ENCODE peak calls at places on chromosomes 5 and 9, in ten cellular contexts. X is GM23248; S is T1000; C is NCI-H2081; N is right cardiac atrium; U is fibroblast of the aortic adventitia; E is activated CD4-positive, alpha-beta T cell treated with anti-CD3 and anti-CD28 coated beads for 24 hours; A is LoVo; B is NCI-H1092 treated with DMSO at 0.1 percent for 48 hours; F is stimulated activated CD8-positive, alpha-beta memory T cell treated with anti-CD3 and anti-CD28 coated beads, Interleukin-15, amount 100 ng/mL, for 48 hours. O is an unnamed sample.
A peak's percentile ranks its signal among the peaks of the same experiment; 100 is the strongest.

GRCh38 chr5:106876665-106877194 is 794.0 kb downstream of the EFNA5 start:
- DNase-seq in S (no peak), B (no peak), E (no peak), U (no peak), F (no peak), A (no peak), N (no peak), X (peak; percentile 2), C (peak; percentile 33), O (peak; percentile 22)

GRCh38 chr5:43839218-43839617 is 236.2 kb downstream of the NNT start:
- DNase-seq in N (no peak), B (no peak), S (no peak), X (peak; percentile 85), C (no peak), U (peak; percentile 93), F (no peak), E (no peak), A (peak; percentile 62), O (no peak)

GRCh38 chr9:133990366-133991210 is 1.5 kb downstream of the VAV2 start:
- DNase-seq in E (no peak), C (peak; percentile 31), X (peak; percentile 91), A (peak; percentile 74), B (peak; percentile 42), U (peak; percentile 67), S (peak; percentile 48), N (peak; percentile 78), F (no peak), O (no peak)

GRCh38 chr9:94127806-94128205 is 43.5 kb downstream of the PTPDC1 start:
- DNase-seq in N (no peak), S (no peak), B (no peak), X (no peak), U (no peak), C (no peak), A (no peak), E (no peak), F (no peak), O (no peak)

GRCh38 chr9:95192631-95193030 is 124.9 kb downstream of the FANCC start:
- DNase-seq in F (no peak), X (no peak), U (no peak), S (no peak), A (no peak), C (no peak), N (no peak), B (no peak), E (no peak), O (no peak)

GRCh38 chr5:172102913-172103629 is 85.0 kb downstream of the STK10 start:
- DNase-seq in A (peak; percentile 84), N (peak; percentile 83), F (peak; percentile 31), U (peak; percentile 97), E (no peak), S (peak; percentile 76), B (no peak), X (peak; percentile 99), C (no peak), O (no peak)

GRCh38 chr5:41843456-41844112 is 26.6 kb downstream of the OXCT1 start:
- DNase-seq in F (no peak), A (peak; percentile 61), N (no peak), B (peak; percentile 4), S (no peak), U (peak; percentile 88), C (peak; percentile 85), X (peak; percentile 82), E (no peak), O (peak; percentile 74)

GRCh38 chr9:126499005-126499910 is 114.5 kb upstream of the LMX1B start:
- DNase-seq in E (no peak), B (peak; percentile 68), X (peak; percentile 65), F (no peak), A (peak; percentile 32), U (peak; percentile 43), N (no peak), C (peak; percentile 40), S (no peak), O (peak; percentile 69)

GRCh38 chr9:98342103-98342818 is 86.8 kb upstream of the TBC1D2 start:
- DNase-seq in S (no peak), C (no peak), N (no peak), X (no peak), B (no peak), A (no peak), U (no peak), F (no peak), E (no peak), O (no peak)

GRCh38 chr5:87268126-87268969 is 665 bp downstream of the RASA1 start:
- DNase-seq in A (peak; percentile 49), F (peak; percentile 61), C (peak; percentile 53), X (peak; percentile 83), U (peak; percentile 69), N (peak; percentile 70), E (peak; percentile 50), S (peak; percentile 64), B (peak; percentile 77), O (peak; percentile 79)

O was measured in OCI-M1.